ENCODE peak calls at places on chromosomes 4 and X, in six cellular contexts. V is osteoblast; P is neural progenitor cell; I is neuronal stem cell; F is CD8-positive, alpha-beta T cell; T is lung. K is an unnamed sample.

GRCh38 chr4:8793571-8794160 is 78.0 kb downstream of the HMX1 start:
- DNase-seq in V (no peak), P (no peak), I (no peak), F (no peak), T (no peak), K (no peak)

GRCh38 chr4:98433608-98434198 is 172.5 kb downstream of the RAP1GDS1 start:
- DNase-seq in V (no peak), P (no peak), I (no peak), F (no peak), T (no peak), K (no peak)

GRCh38 chr4:7226993-7227392 is 34.7 kb downstream of the SORCS2 start:
- DNase-seq in V (no peak), P (no peak), I (no peak), F (no peak), T (peak; percentile 75), K (no peak)

GRCh38 chrX:21873063-21873785 is 17.4 kb downstream of the YY2 start:
- DNase-seq in V (no peak), P (no peak), I (no peak), F (no peak), T (no peak), K (no peak)

GRCh38 chr4:11623726-11624037 is 195.0 kb upstream of the HS3ST1 start:
- DNase-seq in V (peak; percentile 8), P (peak; percentile 54), I (no peak), F (no peak), T (peak; percentile 32), K (no peak)

GRCh38 chr4:102420563-102421221 is 75.4 kb upstream of the SLC39A8 start:
- DNase-seq in V (no peak), P (no peak), I (no peak), F (no peak), T (no peak), K (no peak)

GRCh38 chrX:31392541-31392940 is 320.7 kb upstream of the FTHL17 start:
- DNase-seq in V (peak; percentile 11), P (no peak), I (no peak), F (no peak), T (no peak), K (no peak)

GRCh38 chrX:17592117-17592516 is 145.2 kb upstream of the SCML1 start:
- DNase-seq in V (no peak), P (no peak), I (no peak), F (no peak), T (no peak), K (no peak)

GRCh38 chrX:116284383-116284782 is 113.8 kb downstream of the AGTR2 start:
- DNase-seq in V (no peak), P (no peak), I (no peak), F (no peak), T (no peak), K (no peak)

GRCh38 chrX:10574663-10575062 is 45.7 kb downstream of the MID1 start:
- DNase-seq in V (peak; percentile 55), P (no peak), I (no peak), F (no peak), T (no peak), K (no peak)

GRCh38 chr4:139419388-139419914 is 34.5 kb upstream of the RAB33B start:
- DNase-seq in V (no peak), P (no peak), I (no peak), F (no peak), T (peak; percentile 49), K (no peak)

GRCh38 chrX:109485470-109486340 is 3.8 kb upstream of the GUCY2F start:
- DNase-seq in V (no peak), P (peak; percentile 82), I (peak; percentile 33), F (peak; percentile 51), T (peak; percentile 56), K (peak; percentile 10)

GRCh38 chrX:55919367-55920221 is 202.0 kb downstream of the RRAGB start:
- DNase-seq in V (no peak), P (no peak), I (no peak), F (no peak), T (no peak), K (no peak)

GRCh38 chr4:135277116-135277979 is 1075.8 kb upstream of the PABPC4L start:
- DNase-seq in V (peak; percentile 43), P (no peak), I (no peak), F (no peak), T (no peak), K (no peak)

GRCh38 chrX:13123857-13124345 is 79.5 kb upstream of the FAM9C start:
- DNase-seq in V (peak; percentile 61), P (no peak), I (no peak), F (no peak), T (no peak), K (no peak)

GRCh38 chr4:160701671-160702070 is 1462.1 kb downstream of the FSTL5 start:
- DNase-seq in V (no peak), P (no peak), I (no peak), F (no peak), T (no peak), K (no peak)

GRCh38 chr4:74638689-74639088 is 155.6 kb downstream of the BTC start:
- DNase-seq in V (no peak), P (no peak), I (no peak), F (no peak), T (no peak), K (no peak)

GRCh38 chr4:98284640-98285046 is 23.5 kb downstream of the RAP1GDS1 start:
- DNase-seq in V (no peak), P (peak; percentile 59), I (peak; percentile 27), F (no peak), T (no peak), K (no peak)

GRCh38 chr4:108393870-108394269 is 225.1 kb upstream of the LEF1 start:
- DNase-seq in V (no peak), P (peak; percentile 72), I (peak; percentile 51), F (no peak), T (no peak), K (no peak)

GRCh38 chr4:69440312-69440711 is 55.4 kb downstream of the UGT2B4 start:
- DNase-seq in V (no peak), P (no peak), I (no peak), F (no peak), T (no peak), K (no peak)

GRCh38 chr4:89289312-89289711 is 18.3 kb downstream of the GPRIN3 start:
- DNase-seq in V (no peak), P (no peak), I (no peak), F (no peak), T (no peak), K (no peak)
- H3K4me1 ChIP-seq in V (no peaks in the 10 kb centered on the region), P (no peaks in the 10 kb centered on the region), I (no peaks in the 10 kb centered on the region), F (peaks cover 51% of the 10 kb centered on the region), T (peaks cover 32% of the 10 kb centered on the region), K (peaks cover 64% of the 10 kb centered on the region)

GRCh38 chr4:56804551-56804950 is 16.9 kb downstream of the SPINK2 start:
- DNase-seq in V (peak; percentile 52), P (no peak), I (no peak), F (no peak), T (no peak), K (no peak)

GRCh38 chr4:56799291-56799823 is 22.1 kb downstream of the SPINK2 start:
- DNase-seq in V (no peak), P (peak; percentile 4), I (no peak), F (no peak), T (no peak), K (no peak)

GRCh38 chr4:56803473-56803872 is 18.0 kb downstream of the SPINK2 start:
- DNase-seq in V (no peak), P (no peak), I (no peak), F (no peak), T (no peak), K (no peak)

DNA sequence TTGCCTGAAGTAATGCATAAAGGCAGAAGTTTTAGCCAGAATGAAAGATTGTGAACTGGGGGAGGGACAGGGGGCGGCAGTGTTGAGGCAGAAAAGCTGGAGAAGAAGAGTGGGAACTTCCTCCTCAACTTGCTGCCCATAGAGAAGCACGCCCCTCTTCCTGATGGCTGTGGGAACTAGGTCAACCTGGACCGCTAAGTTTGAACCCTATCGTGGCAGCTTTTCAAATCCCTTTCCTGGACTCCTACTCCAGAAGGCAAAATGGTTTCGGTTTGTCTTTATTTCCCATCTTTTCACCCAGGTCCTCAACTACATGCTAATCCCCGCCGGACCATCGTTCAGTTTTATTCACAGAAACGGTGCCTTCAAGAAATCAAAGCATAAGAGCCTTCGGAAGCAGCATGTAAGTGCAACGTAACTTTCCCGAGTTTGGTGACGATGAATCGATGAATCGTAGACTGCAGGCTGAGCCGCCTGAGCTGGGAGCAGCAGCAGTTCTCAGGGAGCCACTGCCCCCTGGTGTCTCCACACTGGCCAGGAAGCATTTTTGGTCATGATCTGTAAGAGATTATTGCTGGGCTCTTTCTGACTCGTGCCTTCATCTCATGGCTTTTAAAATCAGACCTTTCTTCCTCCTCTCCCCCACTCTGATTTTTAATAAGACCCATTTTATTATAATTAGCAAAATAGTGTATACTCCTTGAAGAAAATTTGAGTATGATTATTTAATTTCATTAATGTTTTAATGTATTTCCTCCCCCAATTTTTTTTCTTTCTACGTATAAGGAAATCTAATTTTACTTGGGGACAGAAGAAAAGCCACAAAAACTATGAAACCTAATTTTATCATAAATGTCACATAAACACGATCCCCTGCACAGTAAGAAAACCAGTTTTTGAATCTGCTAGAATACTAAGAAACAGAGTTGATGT is 21.4 kb downstream of the SPINK2 start:
- DNase-seq in V (peak; percentile 81), P (peak; percentile 90), I (peak; percentile 69), F (peak; percentile 84), T (peak; percentile 87), K (peak; percentile 59)
- H3K4me1 ChIP-seq in V (peaks cover 11% of the 10 kb centered on the region), P (no peaks in the 10 kb centered on the region), I (no peaks in the 10 kb centered on the region), F (peaks cover 14% of the 10 kb centered on the region), T (no peaks in the 10 kb centered on the region), K (no peaks in the 10 kb centered on the region)

DNA sequence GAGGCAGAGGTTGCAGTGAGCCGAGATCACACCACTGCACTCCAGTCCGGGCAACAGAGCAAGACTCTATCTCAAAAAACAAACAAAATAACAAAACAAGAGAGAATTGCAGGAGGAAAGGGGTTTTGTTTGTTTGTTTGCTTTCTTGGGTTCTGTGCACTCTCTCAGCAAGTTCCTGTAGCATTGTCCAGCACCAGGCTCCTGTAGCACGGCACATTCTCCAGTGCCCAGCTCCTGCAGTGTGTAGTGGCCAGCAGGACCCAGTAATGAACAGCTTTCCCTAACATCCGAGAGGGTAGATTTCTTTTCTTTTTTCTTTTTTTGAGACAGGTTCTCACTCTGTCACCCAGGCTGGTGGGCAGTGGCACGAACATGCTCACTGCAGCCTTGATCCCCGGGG is 60.5 kb upstream of the USP9X start:
- DNase-seq in V (no peak), P (no peak), I (no peak), F (no peak), T (no peak), K (no peak)
- H3K4me1 ChIP-seq in V (peaks cover 21% of the 10 kb centered on the region), P (peaks cover 35% of the 10 kb centered on the region), I (peaks cover 2% of the 10 kb centered on the region), F (no peaks in the 10 kb centered on the region), T (no peaks in the 10 kb centered on the region), K (no peaks in the 10 kb centered on the region)

DNA sequence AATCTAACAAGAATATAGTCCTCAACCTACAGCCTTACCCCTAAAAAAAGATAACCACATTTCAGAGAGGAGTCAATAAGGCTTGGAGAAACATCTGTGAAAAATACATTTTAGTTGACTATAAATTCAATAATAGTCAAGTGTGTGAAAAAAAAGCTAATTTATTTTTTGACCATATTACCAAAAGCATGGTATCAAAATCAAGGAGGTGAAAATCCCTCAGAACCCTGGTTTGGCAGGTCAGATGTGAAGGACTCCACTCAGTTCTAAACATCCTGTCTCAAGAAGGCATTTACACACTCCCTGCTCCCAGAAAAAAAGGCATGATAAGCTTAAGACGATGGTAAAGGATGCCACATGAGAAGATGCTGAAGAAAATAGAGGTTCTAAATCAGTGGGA is 745.1 kb upstream of the TENM3 start:
- DNase-seq in V (no peak), P (no peak), I (no peak), F (no peak), T (no peak), K (no peak)
- H3K4me1 ChIP-seq in V (no peaks in the 10 kb centered on the region), P (no peaks in the 10 kb centered on the region), I (no peaks in the 10 kb centered on the region), F (no peaks in the 10 kb centered on the region), T (no peaks in the 10 kb centered on the region), K (no peaks in the 10 kb centered on the region)

GRCh38 chr4:149830823-149831222 is 15.2 kb upstream of the IQCM start:
- DNase-seq in V (no peak), P (no peak), I (no peak), F (no peak), T (no peak), K (no peak)
- H3K4me1 ChIP-seq in V (no peaks in the 10 kb centered on the region), P (no peaks in the 10 kb centered on the region), I (no peaks in the 10 kb centered on the region), F (no peaks in the 10 kb centered on the region), T (no peaks in the 10 kb centered on the region), K (no peaks in the 10 kb centered on the region)